ENCODE peak calls at places on chromosomes 2 and 18, in nine cellular contexts. V is colonic mucosa, Z is uterus, S is fibroblast of villous mesenchyme, P is sigmoid colon, U is fibroblast of mammary gland, J is tibial nerve, B is astrocyte, D is IMR-90. Y is an unnamed sample.

GRCh38 chr2:130337735-130338325 is 4.9 kb upstream of the IMP4 start:
- DNase-seq in V (peak; percentile 12), Z (no peak), S (peak; percentile 70), P (no peak), U (peak; percentile 81), J (no peak), B (peak; percentile 86), D (peak; percentile 92), Y (no peak)

GRCh38 chr2:85324639-85325465 is 2.9 kb downstream of the TGOLN2 start:
- DNase-seq in V (peak; percentile 72), Z (no peak), S (peak; percentile 60), P (peak; percentile 53), U (peak; percentile 49), J (no peak), B (no peak), D (peak; percentile 35), Y (no peak)

GRCh38 chr18:80169607-80170006 is 60.5 kb downstream of the ADNP2 start:
- DNase-seq in V (no peak), Z (no peak), S (no peak), P (no peak), U (peak; percentile 41), J (no peak), B (no peak), D (peak; percentile 50), Y (no peak)

GRCh38 chr2:237650455-237650850 is 23.1 kb downstream of the LRRFIP1 start:
- DNase-seq in V (no peak), Z (no peak), S (no peak), P (no peak), U (no peak), J (no peak), B (no peak), D (no peak), Y (no peak)

GRCh38 chr2:119248751-119249150 is 25.1 kb downstream of the STEAP3 start:
- DNase-seq in V (no peak), Z (peak; percentile 2), S (no peak), P (no peak), U (no peak), J (no peak), B (no peak), D (no peak), Y (no peak)

GRCh38 chr2:10407432-10407831 is 40.7 kb downstream of the ODC1 start:
- DNase-seq in V (no peak), Z (no peak), S (no peak), P (no peak), U (no peak), J (no peak), B (no peak), D (no peak), Y (no peak)

GRCh38 chr2:37983719-37984118 is 58.6 kb downstream of the RMDN2 start:
- DNase-seq in V (no peak), Z (no peak), S (no peak), P (no peak), U (peak; percentile 2), J (no peak), B (no peak), D (no peak), Y (no peak)

GRCh38 chr18:70169747-70170146 is 35.7 kb downstream of the RTTN start:
- DNase-seq in V (no peak), Z (no peak), S (no peak), P (no peak), U (no peak), J (no peak), B (no peak), D (no peak), Y (no peak)

GRCh38 chr2:236047176-236047575 is 121.0 kb downstream of the GBX2 start:
- DNase-seq in V (no peak), Z (no peak), S (no peak), P (no peak), U (no peak), J (no peak), B (no peak), D (no peak), Y (no peak)

GRCh38 chr2:98903767-98904485 is 32.1 kb downstream of the CRACDL start:
- DNase-seq in V (no peak), Z (no peak), S (no peak), P (peak; percentile 28), U (no peak), J (no peak), B (no peak), D (no peak), Y (no peak)

GRCh38 chr2:177783835-177784448 is 288.6 kb downstream of the PDE11A start:
- DNase-seq in V (no peak), Z (no peak), S (peak; percentile 82), P (no peak), U (peak; percentile 85), J (peak; percentile 30), B (peak; percentile 96), D (peak; percentile 51), Y (peak; percentile 71)

GRCh38 chr2:240467149-240467642 is 31.7 kb downstream of the GPC1 start:
- DNase-seq in V (no peak), Z (peak; percentile 12), S (no peak), P (peak; percentile 62), U (no peak), J (no peak), B (no peak), D (no peak), Y (no peak)

GRCh38 chr2:129587426-129588064 is 391.9 kb upstream of the RAB6C start:
- DNase-seq in V (no peak), Z (no peak), S (no peak), P (no peak), U (no peak), J (no peak), B (no peak), D (no peak), Y (no peak)

GRCh38 chr2:232489516-232490220 is 2.0 kb upstream of the ECEL1 start:
- DNase-seq in V (no peak), Z (no peak), S (no peak), P (peak; percentile 59), U (no peak), J (no peak), B (no peak), D (no peak), Y (no peak)

GRCh38 chr2:151481744-151482143 is 72.0 kb downstream of the RIF1 start:
- DNase-seq in V (no peak), Z (no peak), S (no peak), P (no peak), U (no peak), J (no peak), B (no peak), D (no peak), Y (no peak)

GRCh38 chr2:204177977-204178522 is 241.5 kb downstream of the ICOS start:
- DNase-seq in V (peak; percentile 66), Z (peak; percentile 53), S (peak; percentile 36), P (no peak), U (peak; percentile 27), J (peak; percentile 64), B (no peak), D (no peak), Y (no peak)

GRCh38 chr2:122300758-122301157 is 545.3 kb downstream of the TSN start:
- DNase-seq in V (no peak), Z (no peak), S (no peak), P (no peak), U (peak; percentile 2), J (no peak), B (no peak), D (peak; percentile 2), Y (no peak)

GRCh38 chr18:22637787-22638186 is 220.1 kb upstream of the CTAGE1 start:
- DNase-seq in V (no peak), Z (no peak), S (peak; percentile 84), P (no peak), U (peak; percentile 93), J (no peak), B (peak; percentile 93), D (peak; percentile 89), Y (peak; percentile 79)

GRCh38 chr2:88538362-88538917 is 85.9 kb upstream of the FOXI3 start:
- DNase-seq in V (no peak), Z (no peak), S (no peak), P (no peak), U (no peak), J (no peak), B (no peak), D (no peak), Y (no peak)

GRCh38 chr2:68807821-68808266 is 63.4 kb downstream of the BMP10 start:
- DNase-seq in V (peak; percentile 51), Z (no peak), S (peak; percentile 82), P (no peak), U (no peak), J (peak; percentile 29), B (peak; percentile 26), D (peak; percentile 12), Y (no peak)

GRCh38 chr2:40367652-40368051 is 84.2 kb downstream of the SLC8A1 start:
- DNase-seq in V (no peak), Z (no peak), S (peak; percentile 27), P (no peak), U (peak; percentile 94), J (no peak), B (peak; percentile 83), D (peak; percentile 93), Y (no peak)

GRCh38 chr2:213104089-213104902 is 47.1 kb downstream of the IKZF2 start:
- DNase-seq in V (no peak), Z (no peak), S (peak; percentile 19), P (no peak), U (peak; percentile 19), J (no peak), B (peak; percentile 62), D (peak; percentile 53), Y (no peak)

GRCh38 chr2:64330691-64331429 is 123.1 kb upstream of the LGALSL start:
- DNase-seq in V (peak; percentile 85), Z (peak; percentile 84), S (peak; percentile 91), P (peak; percentile 91), U (peak; percentile 91), J (peak; percentile 88), B (peak; percentile 68), D (peak; percentile 88), Y (peak; percentile 63)
- H3K4me3 ChIP-seq in V (peak overlapping the region; percentile 3), Z (no peak overlapping the region), S (peak overlapping the region; percentile 23), P (peak overlapping the region; percentile 37), U (peak overlapping the region; percentile 40), J (peak overlapping the region; percentile 8), B (peak overlapping the region; percentile 59), D (peak overlapping the region; percentile 43), Y (peak overlapping the region; percentile 35)

GRCh38 chr2:134574610-134575332 is 144.0 kb downstream of the TMEM163 start:
- DNase-seq in V (no peak), Z (no peak), S (no peak), P (no peak), U (no peak), J (no peak), B (no peak), D (no peak), Y (no peak)
- TF ChIP-seq CTCF in V (no peak), Z (no peak), S (no peak), P (no peak), U (no peak), J (no peak), B (no peak), D (no peak), Y (no peak)

DNA sequence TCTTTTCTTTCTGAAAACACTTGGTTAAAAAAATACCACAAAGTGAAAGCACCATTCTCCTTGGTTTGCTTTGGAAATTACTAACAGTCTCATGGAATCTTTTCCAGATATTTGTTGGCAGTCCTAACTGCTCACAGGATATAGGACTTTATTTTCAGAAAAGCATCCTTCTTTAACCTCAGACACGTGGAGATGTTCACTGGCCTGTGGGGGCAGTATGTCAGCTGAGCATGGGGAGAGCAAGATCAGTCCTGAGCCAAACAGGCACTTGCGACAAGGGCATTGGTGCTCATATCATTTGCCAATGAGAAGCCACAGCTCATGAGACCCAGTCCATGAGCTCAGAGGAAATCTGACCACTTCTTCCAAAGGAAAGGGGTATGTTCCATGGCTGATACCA is 371.9 kb downstream of the NBAS start:
- DNase-seq in V (no peak), Z (no peak), S (no peak), P (no peak), U (peak; percentile 14), J (no peak), B (no peak), D (peak; percentile 26), Y (no peak)
- H3K4me3 ChIP-seq in V (no peak overlapping the region), Z (no peak overlapping the region), S (no peak overlapping the region), P (no peak overlapping the region), U (no peak overlapping the region), J (no peak overlapping the region), B (no peak overlapping the region), D (no peak overlapping the region), Y (no peak overlapping the region)

GRCh38 chr2:128531856-128532255 is 213.2 kb upstream of the HS6ST1 start:
- DNase-seq in V (no peak), Z (no peak), S (peak; percentile 10), P (no peak), U (peak; percentile 25), J (no peak), B (no peak), D (no peak), Y (no peak)
- TF ChIP-seq CTCF in V (no peak), Z (no peak), S (peak; percentile 29), P (peak; percentile 11), U (peak; percentile 29), J (no peak), B (peak; percentile 15), D (peak; percentile 17), Y (no peak)